ENCODE peak calls at places on chromosomes 13 and 19, in ten cellular contexts. One of them, this sample, is unnamed.
A peak's percentile ranks its signal among the peaks of the same experiment; 100 is the strongest.

GRCh38 chr19:13228561-13228960 is 78.3 kb downstream of the IER2 start:
- DNase-seq in B cell: no peak
- DNase-seq in lower leg skin: no peak
- DNase-seq in OCI-LY7: peak; percentile 53
- DNase-seq in ascending aorta: no peak
- DNase-seq in neural progenitor cell: no peak
- DNase-seq in A549: no peak
- DNase-seq in endothelial cell: no peak
- DNase-seq in AG09319: no peak
- DNase-seq in Panc1: no peak
- DNase-seq in this sample: no peak

GRCh38 chr19:44649578-44650145 is 6.0 kb downstream of the PVR start:
- DNase-seq in neural progenitor cell: no peak
- DNase-seq in ascending aorta: no peak
- DNase-seq in lower leg skin: no peak
- DNase-seq in AG09319: no peak
- DNase-seq in OCI-LY7: no peak
- DNase-seq in B cell: no peak
- DNase-seq in A549: no peak
- DNase-seq in Panc1: no peak
- DNase-seq in endothelial cell: no peak
- DNase-seq in this sample: no peak

GRCh38 chr13:21075303-21076264 is 14.2 kb upstream of the LATS2 start:
- DNase-seq in neural progenitor cell: peak; percentile 64
- DNase-seq in B cell: peak; percentile 37
- DNase-seq in endothelial cell: peak; percentile 75
- DNase-seq in A549: no peak
- DNase-seq in ascending aorta: no peak
- DNase-seq in lower leg skin: no peak
- DNase-seq in Panc1: no peak
- DNase-seq in AG09319: no peak
- DNase-seq in OCI-LY7: no peak
- DNase-seq in this sample: peak; percentile 65

GRCh38 chr13:31835932-31836331 is 96.6 kb downstream of the RXFP2 start:
- DNase-seq in AG09319: no peak
- DNase-seq in B cell: no peak
- DNase-seq in endothelial cell: no peak
- DNase-seq in ascending aorta: no peak
- DNase-seq in Panc1: no peak
- DNase-seq in neural progenitor cell: no peak
- DNase-seq in A549: no peak
- DNase-seq in lower leg skin: no peak
- DNase-seq in OCI-LY7: no peak
- DNase-seq in this sample: no peak

GRCh38 chr19:12766051-12766521 is 9.3 kb downstream of the HOOK2 start:
- DNase-seq in ascending aorta: no peak
- DNase-seq in Panc1: no peak
- DNase-seq in lower leg skin: no peak
- DNase-seq in OCI-LY7: peak; percentile 77
- DNase-seq in endothelial cell: peak; percentile 81
- DNase-seq in AG09319: no peak
- DNase-seq in A549: peak; percentile 82
- DNase-seq in B cell: peak; percentile 88
- DNase-seq in neural progenitor cell: peak; percentile 87
- DNase-seq in this sample: peak; percentile 89

GRCh38 chr13:60261432-60262351 is 98.0 kb upstream of the DIAPH3 start:
- DNase-seq in OCI-LY7: no peak
- DNase-seq in neural progenitor cell: peak; percentile 71
- DNase-seq in B cell: no peak
- DNase-seq in AG09319: no peak
- DNase-seq in lower leg skin: no peak
- DNase-seq in A549: no peak
- DNase-seq in ascending aorta: no peak
- DNase-seq in endothelial cell: no peak
- DNase-seq in Panc1: no peak
- DNase-seq in this sample: no peak

GRCh38 chr19:47280183-47280797 is 5.6 kb downstream of the INAFM1 start:
- DNase-seq in B cell: peak; percentile 57
- DNase-seq in endothelial cell: peak; percentile 61
- DNase-seq in ascending aorta: no peak
- DNase-seq in lower leg skin: no peak
- DNase-seq in neural progenitor cell: peak; percentile 46
- DNase-seq in AG09319: no peak
- DNase-seq in OCI-LY7: peak; percentile 49
- DNase-seq in A549: peak; percentile 49
- DNase-seq in Panc1: no peak
- DNase-seq in this sample: peak; percentile 50

GRCh38 chr19:46478356-46478986 is 7.1 kb upstream of the PNMA8A start:
- DNase-seq in lower leg skin: no peak
- DNase-seq in ascending aorta: no peak
- DNase-seq in B cell: no peak
- DNase-seq in Panc1: no peak
- DNase-seq in endothelial cell: no peak
- DNase-seq in AG09319: no peak
- DNase-seq in OCI-LY7: peak; percentile 83
- DNase-seq in A549: no peak
- DNase-seq in neural progenitor cell: peak; percentile 75
- DNase-seq in this sample: no peak

GRCh38 chr19:12946092-12946845 is 607 bp downstream of the RAD23A start:
- DNase-seq in endothelial cell: peak; percentile 87
- DNase-seq in A549: no peak
- DNase-seq in lower leg skin: no peak
- DNase-seq in ascending aorta: no peak
- DNase-seq in OCI-LY7: peak; percentile 67
- DNase-seq in Panc1: no peak
- DNase-seq in B cell: peak; percentile 69
- DNase-seq in neural progenitor cell: peak; percentile 94
- DNase-seq in AG09319: peak; percentile 52
- DNase-seq in this sample: peak; percentile 74

GRCh38 chr13:97109841-97110492 is 112.2 kb upstream of the MBNL2 start:
- DNase-seq in neural progenitor cell: peak; percentile 86
- DNase-seq in endothelial cell: peak; percentile 93
- DNase-seq in A549: peak; percentile 74
- DNase-seq in Panc1: peak; percentile 48
- DNase-seq in OCI-LY7: peak; percentile 45
- DNase-seq in B cell: peak; percentile 80
- DNase-seq in AG09319: peak; percentile 64
- DNase-seq in ascending aorta: peak; percentile 66
- DNase-seq in lower leg skin: peak; percentile 89
- DNase-seq in this sample: peak; percentile 86

GRCh38 chr13:32669030-32669646 is 82.9 kb downstream of the PDS5B start:
- DNase-seq in A549: peak; percentile 3
- DNase-seq in lower leg skin: no peak
- DNase-seq in Panc1: no peak
- DNase-seq in AG09319: peak; percentile 20
- DNase-seq in ascending aorta: no peak
- DNase-seq in OCI-LY7: peak; percentile 79
- DNase-seq in neural progenitor cell: peak; percentile 76
- DNase-seq in endothelial cell: peak; percentile 18
- DNase-seq in B cell: peak; percentile 61
- DNase-seq in this sample: peak; percentile 13

GRCh38 chr13:107866666-107867623 is 348.4 kb downstream of the LIG4 start:
- DNase-seq in ascending aorta: no peak
- DNase-seq in AG09319: no peak
- DNase-seq in Panc1: no peak
- DNase-seq in lower leg skin: no peak
- DNase-seq in OCI-LY7: no peak
- DNase-seq in neural progenitor cell: peak; percentile 71
- DNase-seq in endothelial cell: peak; percentile 43
- DNase-seq in A549: no peak
- DNase-seq in B cell: no peak
- DNase-seq in this sample: peak; percentile 21

GRCh38 chr13:92900455-92900854 is 326.2 kb upstream of the GPC6 start:
- DNase-seq in neural progenitor cell: no peak
- DNase-seq in A549: no peak
- DNase-seq in endothelial cell: no peak
- DNase-seq in OCI-LY7: no peak
- DNase-seq in ascending aorta: no peak
- DNase-seq in Panc1: no peak
- DNase-seq in B cell: no peak
- DNase-seq in AG09319: no peak
- DNase-seq in lower leg skin: no peak
- DNase-seq in this sample: no peak

GRCh38 chr13:28097503-28097902 is 2.9 kb downstream of the FLT3 start:
- DNase-seq in Panc1: no peak
- DNase-seq in lower leg skin: no peak
- DNase-seq in B cell: no peak
- DNase-seq in endothelial cell: no peak
- DNase-seq in ascending aorta: no peak
- DNase-seq in neural progenitor cell: no peak
- DNase-seq in AG09319: no peak
- DNase-seq in A549: no peak
- DNase-seq in OCI-LY7: no peak
- DNase-seq in this sample: no peak

DNA sequence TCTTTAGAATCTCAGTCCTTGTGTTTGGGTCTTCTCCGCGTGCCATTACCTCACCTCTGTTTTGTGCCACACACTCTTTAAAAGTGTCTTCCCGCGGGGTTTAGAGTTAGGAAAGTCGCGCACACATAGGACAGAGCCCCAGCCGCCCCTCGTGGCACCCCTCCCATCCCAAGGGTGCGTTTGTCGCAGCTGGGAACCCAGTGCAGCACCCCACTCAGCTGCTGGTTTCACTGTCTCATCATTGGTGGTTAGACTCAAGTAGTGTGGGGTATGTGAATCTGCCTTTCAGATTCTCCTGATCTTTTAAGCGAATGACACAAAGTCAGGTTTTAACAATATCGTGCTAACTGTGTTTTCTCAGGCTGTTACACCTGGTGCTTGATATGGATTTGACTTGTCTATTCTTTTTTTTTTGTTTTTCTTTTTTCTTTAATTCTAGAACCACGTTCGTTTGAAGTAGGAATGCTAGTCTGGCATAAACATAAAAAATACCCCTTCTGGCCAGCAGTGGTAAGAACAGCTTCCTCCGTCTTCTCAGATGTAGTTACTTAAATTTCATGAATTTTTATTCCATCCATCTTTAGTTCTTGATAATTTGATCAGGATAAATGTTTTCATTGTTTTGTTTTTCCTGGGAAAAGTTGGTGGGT is 19.5 kb upstream of the NDUFS7 start:
- DNase-seq in A549: no peak
- DNase-seq in endothelial cell: no peak
- DNase-seq in B cell: no peak
- DNase-seq in neural progenitor cell: no peak
- DNase-seq in ascending aorta: no peak
- DNase-seq in Panc1: no peak
- DNase-seq in lower leg skin: no peak
- DNase-seq in OCI-LY7: no peak
- DNase-seq in AG09319: no peak
- DNase-seq in this sample: peak; percentile 71
- TF ChIP-seq CTCF in A549: no peak
- TF ChIP-seq CTCF in endothelial cell: peak; percentile 57
- TF ChIP-seq CTCF in B cell: peak; percentile 58
- TF ChIP-seq CTCF in neural progenitor cell: peak; percentile 21
- TF ChIP-seq CTCF in ascending aorta: no peak
- TF ChIP-seq CTCF in Panc1: no peak
- TF ChIP-seq CTCF in lower leg skin: no peak
- TF ChIP-seq CTCF in OCI-LY7: peak; percentile 63
- TF ChIP-seq CTCF in AG09319: peak; percentile 14
- TF ChIP-seq CTCF in this sample: no peak

DNA sequence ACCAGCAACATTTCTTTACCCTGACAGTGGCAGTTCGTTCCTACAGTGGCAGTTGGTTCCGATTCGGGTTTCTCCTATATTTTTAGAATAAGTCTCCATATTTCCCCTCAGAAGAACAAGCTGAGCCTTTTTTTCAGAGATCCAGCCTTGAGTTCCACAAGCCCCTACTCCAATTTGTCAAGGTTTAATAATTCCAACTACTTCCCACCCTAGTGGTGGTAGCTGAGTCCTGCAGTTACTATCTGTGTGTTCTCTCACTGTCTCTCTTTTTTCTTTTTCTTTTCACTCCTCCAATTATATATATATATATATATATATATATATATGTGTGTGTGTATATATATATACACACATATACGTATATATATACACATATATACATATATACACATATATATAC is 1347.3 kb downstream of the PCDH9 start:
- DNase-seq in lower leg skin: no peak
- DNase-seq in Panc1: no peak
- DNase-seq in endothelial cell: no peak
- DNase-seq in AG09319: no peak
- DNase-seq in ascending aorta: no peak
- DNase-seq in OCI-LY7: no peak
- DNase-seq in neural progenitor cell: no peak
- DNase-seq in A549: no peak
- DNase-seq in B cell: no peak
- DNase-seq in this sample: no peak
- TF ChIP-seq CTCF in lower leg skin: no peak
- TF ChIP-seq CTCF in Panc1: no peak
- TF ChIP-seq CTCF in endothelial cell: peak; percentile 59
- TF ChIP-seq CTCF in AG09319: no peak
- TF ChIP-seq CTCF in ascending aorta: no peak
- TF ChIP-seq CTCF in OCI-LY7: peak; percentile 39
- TF ChIP-seq CTCF in neural progenitor cell: peak; percentile 45
- TF ChIP-seq CTCF in A549: no peak
- TF ChIP-seq CTCF in B cell: no peak
- TF ChIP-seq CTCF in this sample: no peak

DNA sequence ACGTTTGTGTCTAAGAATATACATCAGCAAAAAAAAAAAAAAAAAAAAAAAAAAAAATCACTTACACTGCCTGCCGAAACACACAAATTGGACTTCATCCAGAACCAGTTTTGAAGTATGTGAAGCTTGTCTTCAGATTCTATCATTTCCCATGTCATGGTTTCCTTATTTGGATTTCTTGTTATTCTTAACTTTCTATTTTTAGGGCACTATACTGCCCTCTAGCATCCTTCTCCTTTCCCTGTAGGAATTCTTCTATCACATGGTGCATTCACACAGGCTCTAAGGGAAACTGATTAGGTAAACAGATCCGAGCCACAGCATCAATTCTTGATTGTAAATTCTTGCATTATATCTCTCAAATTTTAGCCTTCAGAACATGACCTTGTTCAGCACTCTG is 1507.5 kb downstream of the OLFM4 start:
- DNase-seq in B cell: no peak
- DNase-seq in AG09319: no peak
- DNase-seq in endothelial cell: no peak
- DNase-seq in ascending aorta: no peak
- DNase-seq in OCI-LY7: no peak
- DNase-seq in lower leg skin: no peak
- DNase-seq in neural progenitor cell: peak; percentile 39
- DNase-seq in A549: no peak
- DNase-seq in Panc1: no peak
- DNase-seq in this sample: no peak
- TF ChIP-seq CTCF in B cell: no peak
- TF ChIP-seq CTCF in AG09319: no peak
- TF ChIP-seq CTCF in endothelial cell: no peak
- TF ChIP-seq CTCF in ascending aorta: no peak
- TF ChIP-seq CTCF in OCI-LY7: no peak
- TF ChIP-seq CTCF in lower leg skin: no peak
- TF ChIP-seq CTCF in neural progenitor cell: peak; percentile 60
- TF ChIP-seq CTCF in A549: no peak
- TF ChIP-seq CTCF in Panc1: peak; percentile 14
- TF ChIP-seq CTCF in this sample: no peak

GRCh38 chr19:41753159-41753558 is 2.2 kb upstream of the CEACAM6 start:
- DNase-seq in A549: peak; percentile 74
- DNase-seq in Panc1: no peak
- DNase-seq in B cell: peak; percentile 83
- DNase-seq in neural progenitor cell: peak; percentile 50
- DNase-seq in lower leg skin: peak; percentile 17
- DNase-seq in OCI-LY7: peak; percentile 69
- DNase-seq in endothelial cell: peak; percentile 77
- DNase-seq in ascending aorta: no peak
- DNase-seq in AG09319: no peak
- DNase-seq in this sample: peak; percentile 69
- TF ChIP-seq CTCF in A549: peak; percentile 91
- TF ChIP-seq CTCF in Panc1: peak; percentile 70
- TF ChIP-seq CTCF in B cell: peak; percentile 79
- TF ChIP-seq CTCF in neural progenitor cell: peak; percentile 69
- TF ChIP-seq CTCF in lower leg skin: no peak
- TF ChIP-seq CTCF in OCI-LY7: peak; percentile 95
- TF ChIP-seq CTCF in endothelial cell: peak; percentile 86
- TF ChIP-seq CTCF in ascending aorta: peak; percentile 16
- TF ChIP-seq CTCF in AG09319: peak; percentile 54
- TF ChIP-seq CTCF in this sample: peak; percentile 60

This sample was measured in GM13976.